ENCODE peak calls at places on chromosomes 12 and 14, in eight cellular contexts. D, W, I, T, N, R, Q and Y are unnamed samples.

GRCh38 chr14:62939970-62940369 is 105.3 kb downstream of the KCNH5 start:
- DNase-seq in D (no peak), N (no peak), I (no peak), Q (no peak), R (no peak), W (no peak), T (no peak), Y (no peak)

GRCh38 chr14:100389497-100390104 is 66.5 kb downstream of the SLC25A47 start:
- DNase-seq in I (no peak), W (no peak), Q (no peak), R (no peak), D (no peak), T (no peak), N (no peak), Y (no peak)

GRCh38 chr14:79278798-79279644 is 932.3 kb downstream of the DIO2 start:
- DNase-seq in I (peak), D (peak), R (peak), T (peak), W (peak), N (peak), Q (peak), Y (peak)

GRCh38 chr14:64200170-64200569 is 94.0 kb downstream of the ESR2 start:
- DNase-seq in R (no peak), I (peak), D (no peak), T (no peak), N (no peak), W (no peak), Q (no peak), Y (peak)

GRCh38 chr14:33525626-33526025 is 425.2 kb downstream of the EGLN3 start:
- DNase-seq in R (no peak), I (no peak), Q (no peak), W (no peak), T (peak), D (no peak), N (no peak), Y (no peak)

GRCh38 chr12:3882896-3883564 is 9.8 kb upstream of the PARP11 start:
- DNase-seq in Q (peak), I (no peak), N (no peak), W (no peak), T (peak), R (no peak), D (no peak), Y (no peak)

GRCh38 chr14:59481407-59482119 is 2.6 kb downstream of the L3HYPDH start:
- DNase-seq in Q (no peak), T (peak), R (no peak), I (no peak), D (no peak), W (no peak), N (no peak), Y (no peak)

GRCh38 chr12:118694128-118694775 is 287.1 kb upstream of the SRRM4 start:
- DNase-seq in D (peak), W (no peak), I (peak), T (no peak), Q (no peak), N (no peak), R (no peak), Y (no peak)

GRCh38 chr14:78690836-78691235 is 520.7 kb downstream of the NRXN3 start:
- DNase-seq in I (no peak), D (no peak), W (no peak), T (peak), N (no peak), Q (no peak), R (no peak), Y (no peak)

GRCh38 chr12:47886471-47887240 is 18.1 kb downstream of the VDR start:
- DNase-seq in D (no peak), N (no peak), I (no peak), T (peak), W (no peak), Q (peak), R (no peak), Y (no peak)

GRCh38 chr12:86174188-86174587 is 82.0 kb downstream of the MGAT4C start:
- DNase-seq in T (no peak), N (no peak), D (no peak), Q (peak), W (no peak), R (no peak), I (no peak), Y (no peak)

GRCh38 chr12:122099856-122100255 is 21.3 kb downstream of the MLXIP start:
- DNase-seq in D (no peak), T (no peak), N (no peak), W (no peak), R (no peak), I (no peak), Q (peak), Y (no peak)

GRCh38 chr12:65526311-65526710 is 247.8 kb downstream of the MSRB3 start:
- DNase-seq in Q (no peak), R (no peak), T (no peak), N (no peak), D (no peak), I (no peak), W (no peak), Y (no peak)

GRCh38 chr14:68733086-68733621 is 59.7 kb downstream of the ZFP36L1 start:
- DNase-seq in N (no peak), R (no peak), I (no peak), D (peak), W (no peak), T (peak), Q (no peak), Y (no peak)

GRCh38 chr14:74064883-74065282 is 19.4 kb downstream of the ALDH6A1 start:
- DNase-seq in Q (no peak), W (no peak), R (no peak), I (no peak), T (peak), D (no peak), N (no peak), Y (no peak)

GRCh38 chr12:5521456-5522325 is 89.8 kb downstream of the NTF3 start:
- DNase-seq in T (no peak), D (no peak), W (no peak), I (no peak), N (no peak), R (no peak), Q (no peak), Y (peak)

GRCh38 chr14:85263916-85264315 is 266.0 kb upstream of the FLRT2 start:
- DNase-seq in W (no peak), N (no peak), R (no peak), Q (no peak), D (no peak), T (no peak), I (no peak), Y (no peak)

GRCh38 chr14:33332497-33332896 is 393.8 kb downstream of the NPAS3 start:
- DNase-seq in T (no peak), W (no peak), I (no peak), Q (no peak), N (no peak), R (no peak), D (peak), Y (no peak)

GRCh38 chr14:68864301-68864810 is 71.5 kb upstream of the ZFP36L1 start:
- DNase-seq in T (peak), I (no peak), D (no peak), W (no peak), Q (peak), N (no peak), R (no peak), Y (no peak)

GRCh38 chr14:80602931-80603330 is 338.6 kb downstream of the CEP128 start:
- DNase-seq in W (no peak), R (no peak), N (no peak), T (no peak), I (no peak), D (peak), Q (no peak), Y (no peak)

GRCh38 chr12:92717202-92717601 is 14.4 kb downstream of the PLEKHG7 start:
- DNase-seq in W (no peak), Q (no peak), D (no peak), I (no peak), R (no peak), N (peak), T (peak), Y (peak)
- TF ChIP-seq CTCF in W (peak), Q (peak), D (peak), I (peak), R (peak), N (peak), T (peak), Y (peak)

GRCh38 chr14:95320076-95320895 is 578 bp upstream of the CLMN start:
- DNase-seq in I (peak), Q (peak), R (no peak), W (no peak), D (no peak), T (no peak), N (no peak), Y (peak)
- H3K4me3 ChIP-seq in I (peak), Q (no peak), R (peak), W (peak), D (peak), T (peak), N (peak), Y (peak)

GRCh38 chr14:43539210-43539609 is 967.9 kb downstream of the FSCB start:
- DNase-seq in D (no peak), R (no peak), Q (no peak), I (no peak), T (peak), W (no peak), N (no peak), Y (peak)
- TF ChIP-seq CTCF in D (no peak), R (no peak), Q (no peak), I (peak), T (peak), W (peak), N (no peak), Y (peak)

GRCh38 chr12:31890295-31891285 is 68.6 kb upstream of the RESF1 start:
- DNase-seq in I (no peak), N (no peak), D (no peak), T (peak), R (peak), W (no peak), Q (no peak), Y (no peak)

DNA sequence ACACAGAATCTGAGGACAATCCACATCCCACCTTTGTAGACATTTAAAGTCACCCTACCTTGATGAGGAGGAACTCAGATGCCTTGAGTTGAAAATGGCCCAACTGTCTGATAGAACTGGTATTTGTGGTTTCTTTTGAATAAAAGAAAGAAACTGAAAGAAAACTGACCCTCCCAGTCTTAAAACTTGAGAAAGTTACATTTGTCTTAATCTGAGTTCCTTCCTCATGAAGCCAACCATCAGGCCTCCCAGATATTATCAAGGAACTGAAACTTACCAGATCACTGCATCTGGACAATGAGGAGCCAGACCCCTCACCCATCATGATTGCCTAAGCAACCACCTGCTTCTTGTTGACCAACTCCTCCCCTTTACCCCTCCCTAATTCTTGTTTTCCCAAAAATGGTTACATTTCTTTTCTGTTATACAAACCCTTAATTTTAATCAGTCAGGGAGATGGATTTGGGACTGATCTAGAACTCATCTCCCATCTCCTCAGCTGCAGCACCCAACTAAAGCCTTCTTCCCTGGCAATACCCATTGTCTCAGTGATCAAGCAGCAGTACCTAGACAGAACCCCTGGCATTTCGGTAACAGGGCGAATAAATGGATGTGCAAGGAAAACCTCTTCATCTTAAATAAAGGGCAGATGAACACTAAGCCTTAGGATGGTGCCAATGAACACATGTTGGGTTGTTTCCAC is 72.0 kb upstream of the RESF1 start:
- DNase-seq in Q (no peak), I (no peak), D (no peak), N (no peak), R (peak), W (no peak), T (no peak), Y (no peak)
- H3K4me3 ChIP-seq in Q (no peak), I (no peak), D (no peak), N (no peak), R (peak), W (no peak), T (no peak), Y (no peak)

GRCh38 chr12:116594325-116595038 is 35.3 kb downstream of the MAP1LC3B2 start:
- DNase-seq in I (peak), R (peak), T (no peak), D (no peak), W (no peak), Q (no peak), N (no peak), Y (no peak)
- TF ChIP-seq CTCF in I (no peak), R (no peak), T (no peak), D (no peak), W (no peak), Q (no peak), N (no peak), Y (no peak)

GRCh38 chr12:7162691-7163114 is 26.8 kb upstream of the PEX5 start:
- DNase-seq in W (no peak), I (no peak), N (no peak), T (no peak), D (peak), Q (peak), R (no peak), Y (peak)
- H3K4me3 ChIP-seq in W (no peak), I (peak), N (no peak), T (no peak), D (no peak), Q (peak), R (no peak), Y (no peak)

GRCh38 chr12:53561590-53561953 is 54.3 kb upstream of the NPFF start:
- DNase-seq in R (no peak), N (peak), W (peak), T (peak), I (no peak), Q (peak), D (no peak), Y (no peak)

GRCh38 chr12:53563452-53563851 is 56.2 kb upstream of the NPFF start:
- DNase-seq in I (no peak), D (no peak), N (no peak), R (no peak), Q (peak), T (no peak), W (no peak), Y (no peak)

GRCh38 chr12:53560912-53561589 is 53.8 kb upstream of the NPFF start:
- DNase-seq in W (no peak), Q (no peak), R (no peak), N (no peak), D (no peak), I (no peak), T (no peak), Y (no peak)

GRCh38 chr12:53560386-53560785 is 53.1 kb upstream of the NPFF start:
- DNase-seq in T (peak), D (no peak), I (no peak), N (no peak), W (no peak), Q (peak), R (no peak), Y (no peak)

GRCh38 chr12:53558631-53559030 is 51.3 kb upstream of the NPFF start:
- DNase-seq in W (no peak), I (no peak), N (no peak), Q (no peak), R (no peak), D (no peak), T (no peak), Y (no peak)
- TF ChIP-seq CTCF in W (no peak), I (no peak), N (no peak), Q (no peak), R (no peak), D (no peak), T (no peak), Y (no peak)